ENCODE peak calls at places on chromosomes 5 and 9, in five cellular contexts. X, A, N, S and J are unnamed samples.

GRCh38 chr9:38339496-38339895 is 53.0 kb upstream of the ALDH1B1 start:
- DNase-seq in N (peak; percentile 10), X (peak; percentile 86), A (no peak), S (no peak), J (no peak)

GRCh38 chr5:170080217-170080616 is 25.5 kb upstream of the FOXI1 start:
- DNase-seq in A (no peak), X (no peak), N (no peak), S (no peak), J (no peak)

GRCh38 chr9:546797-547223 is 294.7 kb upstream of the DMRT1 start:
- DNase-seq in N (peak; percentile 8), S (peak; percentile 39), X (peak; percentile 16), A (no peak), J (no peak)

GRCh38 chr5:136776022-136776927 is 410.9 kb upstream of the TRPC7 start:
- DNase-seq in X (no peak), S (no peak), A (no peak), N (peak; percentile 76), J (peak; percentile 60)

GRCh38 chr5:159178978-159179377 is 30.4 kb downstream of the RNF145 start:
- DNase-seq in A (no peak), N (peak; percentile 94), X (peak; percentile 61), S (no peak), J (peak; percentile 99)

GRCh38 chr5:9046756-9047481 is 499.0 kb downstream of the SEMA5A start:
- DNase-seq in S (no peak), A (no peak), X (peak; percentile 86), N (peak; percentile 98), J (peak; percentile 98)

GRCh38 chr5:54845567-54845941 is 139.8 kb downstream of the ESM1 start:
- DNase-seq in S (peak; percentile 27), X (peak; percentile 51), A (no peak), N (peak; percentile 54), J (peak; percentile 74)

GRCh38 chr9:127055745-127056402 is 66.6 kb downstream of the ANGPTL2 start:
- DNase-seq in A (no peak), S (no peak), X (no peak), N (no peak), J (no peak)

GRCh38 chr5:68086857-68087256 is 128.7 kb upstream of the PIK3R1 start:
- DNase-seq in A (no peak), X (peak; percentile 79), N (peak; percentile 77), S (no peak), J (peak; percentile 28)

GRCh38 chr9:68562456-68562855 is 21.8 kb upstream of the TMEM252 start:
- DNase-seq in N (no peak), X (no peak), A (no peak), S (peak; percentile 22), J (no peak)

GRCh38 chr9:107633375-107633774 is 143.8 kb upstream of the KLF4 start:
- DNase-seq in X (no peak), N (no peak), A (no peak), S (no peak), J (no peak)

GRCh38 chr9:89149726-89150125 is 28.9 kb downstream of the SHC3 start:
- DNase-seq in X (peak; percentile 61), A (no peak), N (peak; percentile 71), S (no peak), J (peak; percentile 69)

GRCh38 chr5:10792336-10792735 is 31.3 kb upstream of the DAP start:
- DNase-seq in A (no peak), S (no peak), N (no peak), X (no peak), J (no peak)

GRCh38 chr5:83718195-83718825 is 2.3 kb downstream of the HAPLN1 start:
- DNase-seq in S (peak; percentile 63), X (peak; percentile 72), N (peak; percentile 54), A (no peak), J (peak; percentile 80)

GRCh38 chr9:18379073-18379811 is 94.7 kb upstream of the ADAMTSL1 start:
- DNase-seq in X (no peak), N (peak; percentile 81), S (peak; percentile 4), A (no peak), J (peak; percentile 51)

GRCh38 chr5:119070578-119070827 is 384 bp upstream of the DMXL1 start:
- DNase-seq in A (no peak), X (peak; percentile 51), S (no peak), N (no peak), J (no peak)

GRCh38 chr9:92176800-92177185 is 61.6 kb upstream of the SPTLC1 start:
- DNase-seq in N (no peak), A (no peak), X (no peak), S (no peak), J (no peak)

GRCh38 chr5:26329562-26330189 is 708.7 kb downstream of the CDH9 start:
- DNase-seq in X (peak; percentile 22), A (no peak), S (no peak), N (no peak), J (peak; percentile 18)

GRCh38 chr9:132878695-132879064 is at the start of gene SPACA9:
- DNase-seq in A (peak; percentile 67), N (peak; percentile 62), X (peak; percentile 94), S (peak; percentile 27), J (peak; percentile 71)

GRCh38 chr5:109921735-109922395 is 232.1 kb downstream of the MAN2A1 start:
- DNase-seq in N (no peak), A (peak; percentile 67), S (no peak), X (no peak), J (no peak)

GRCh38 chr5:16617272-16617973 is 626 bp upstream of the RETREG1 start:
- DNase-seq in N (no peak), A (peak; percentile 79), X (no peak), S (peak; percentile 8), J (no peak)

GRCh38 chr5:119049824-119050449 is 20.9 kb upstream of the DMXL1 start:
- DNase-seq in A (no peak), N (peak; percentile 49), X (peak; percentile 74), S (no peak), J (peak; percentile 54)

GRCh38 chr9:4666042-4666699 is at the start of gene SPATA6L:
- DNase-seq in X (peak; percentile 73), N (peak; percentile 63), S (peak; percentile 30), A (peak; percentile 66), J (peak; percentile 73)

GRCh38 chr9:28264368-28264767 is 691.1 kb upstream of the C9orf72 start:
- DNase-seq in S (no peak), N (no peak), A (no peak), X (no peak), J (peak; percentile 18)